ENCODE peak calls at places on chromosomes 11 and 22, in eight cellular contexts. S, B, P, O, Z, W, V and K are unnamed samples. For H3K27me3, the result is how much of the 10 kb centered on the place peaks cover.

GRCh38 chr11:57868491-57868890 is 106.9 kb downstream of the CTNND1 start:
- DNase-seq in S (no peak), W (no peak), O (no peak), P (no peak), B (no peak), Z (no peak), V (no peak), K (no peak)

GRCh38 chr11:94635072-94635471 is 67.9 kb downstream of the PIWIL4 start:
- DNase-seq in W (no peak), P (no peak), V (no peak), Z (no peak), B (no peak), O (no peak), S (no peak), K (no peak)

GRCh38 chr11:117992620-117993019 is 6.4 kb downstream of the IL10RA start:
- DNase-seq in V (no peak), S (no peak), O (no peak), B (no peak), W (no peak), P (no peak), Z (no peak), K (no peak)

GRCh38 chr11:72813740-72814138 is 472 bp upstream of the ATG16L2 start:
- DNase-seq in O (peak), S (peak), B (peak), W (peak), V (peak), P (peak), Z (no peak), K (no peak)

GRCh38 chr22:40533712-40534378 is 102.7 kb downstream of the MRTFA start:
- DNase-seq in P (peak), Z (peak), B (peak), V (no peak), S (peak), W (no peak), O (no peak), K (peak)

GRCh38 chr22:38097557-38098409 is 12.7 kb downstream of the BAIAP2L2 start:
- DNase-seq in W (no peak), B (peak), S (peak), V (no peak), P (peak), O (no peak), Z (no peak), K (no peak)

GRCh38 chr11:73912045-73912444 is 35.2 kb downstream of the PAAF1 start:
- DNase-seq in W (no peak), B (no peak), V (no peak), O (no peak), S (no peak), P (no peak), Z (no peak), K (no peak)

GRCh38 chr22:35868938-35869337 is 151.3 kb downstream of the APOL5 start:
- DNase-seq in P (no peak), O (no peak), B (no peak), W (no peak), Z (no peak), V (no peak), S (peak), K (no peak)

GRCh38 chr11:73553266-73553665 is 44.6 kb downstream of the FAM168A start:
- DNase-seq in Z (no peak), W (no peak), S (peak), P (no peak), O (no peak), B (no peak), V (no peak), K (no peak)

GRCh38 chr11:14190992-14191773 is 167.8 kb downstream of the RRAS2 start:
- DNase-seq in V (no peak), B (no peak), P (peak), W (no peak), Z (no peak), S (no peak), O (no peak), K (no peak)

GRCh38 chr11:41786087-41786486 is 326.6 kb upstream of the LRRC4C start:
- DNase-seq in Z (no peak), B (no peak), W (no peak), P (no peak), V (no peak), S (no peak), O (no peak), K (no peak)

GRCh38 chr11:96103102-96103501 is 179.2 kb upstream of the MTMR2 start:
- DNase-seq in O (no peak), P (no peak), W (no peak), S (peak), Z (no peak), B (no peak), V (no peak), K (no peak)

GRCh38 chr11:115157247-115157646 is 347.0 kb downstream of the CADM1 start:
- DNase-seq in Z (no peak), B (no peak), V (no peak), W (no peak), P (no peak), S (no peak), O (no peak), K (no peak)

GRCh38 chr11:43969543-43969942 is 27.1 kb downstream of the C11orf96 start:
- DNase-seq in P (no peak), V (no peak), Z (no peak), O (no peak), W (no peak), B (peak), S (no peak), K (no peak)

GRCh38 chr11:74462009-74462408 is 5.3 kb downstream of the KCNE3 start:
- DNase-seq in B (no peak), Z (no peak), W (peak), P (peak), S (no peak), O (peak), V (peak), K (no peak)

GRCh38 chr11:33742249-33742851 is 6.1 kb upstream of the CD59 start:
- DNase-seq in P (peak), W (no peak), O (no peak), V (no peak), B (no peak), S (no peak), Z (no peak), K (peak)

GRCh38 chr11:22510741-22511140 is 114.9 kb downstream of the FANCF start:
- DNase-seq in W (no peak), V (no peak), P (peak), Z (no peak), B (no peak), O (no peak), S (peak), K (peak)

GRCh38 chr22:29722587-29722986 is 2.8 kb downstream of the CABP7 start:
- DNase-seq in B (no peak), O (no peak), W (no peak), V (no peak), Z (no peak), S (no peak), P (no peak), K (no peak)
- H3K27me3 ChIP-seq in B (half or more), O (under half), W (under half), V (under half), Z (under half), S (half or more), P (under half), K (under half)

GRCh38 chr11:87529486-87529885 is 491.8 kb downstream of the TMEM135 start:
- DNase-seq in P (no peak), B (no peak), O (no peak), W (no peak), V (no peak), S (no peak), Z (no peak), K (peak)

GRCh38 chr11:87528752-87529151 is 491.0 kb downstream of the TMEM135 start:
- DNase-seq in S (no peak), O (no peak), W (no peak), V (no peak), B (no peak), Z (no peak), P (no peak), K (no peak)
- H3K4me3 ChIP-seq in S (no peak), O (no peak), W (no peak), V (no peak), B (no peak), Z (no peak), P (no peak), K (no peak)

GRCh38 chr22:26170112-26170492 is 840 bp downstream of the SEZ6L start:
- DNase-seq in P (no peak), V (no peak), Z (no peak), W (no peak), O (no peak), B (no peak), S (no peak), K (no peak)

GRCh38 chr22:26174280-26174679 is 5.0 kb downstream of the SEZ6L start:
- DNase-seq in P (no peak), O (no peak), B (peak), W (no peak), V (no peak), S (no peak), Z (no peak), K (no peak)

GRCh38 chr22:26170795-26171194 is 1.5 kb downstream of the SEZ6L start:
- DNase-seq in B (peak), Z (no peak), S (no peak), W (no peak), O (no peak), P (no peak), V (no peak), K (no peak)

GRCh38 chr22:26169312-26170111 is at the start of gene SEZ6L:
- DNase-seq in V (peak), B (peak), P (no peak), W (no peak), S (no peak), Z (no peak), O (no peak), K (no peak)

GRCh38 chr22:26172389-26172990 is 3.2 kb downstream of the SEZ6L start:
- DNase-seq in B (peak), P (peak), Z (no peak), O (no peak), V (peak), W (no peak), S (peak), K (peak)
- TF ChIP-seq CTCF in B (peak), P (peak), Z (peak), O (peak), V (peak), W (no peak), S (peak), K (peak)

DNA sequence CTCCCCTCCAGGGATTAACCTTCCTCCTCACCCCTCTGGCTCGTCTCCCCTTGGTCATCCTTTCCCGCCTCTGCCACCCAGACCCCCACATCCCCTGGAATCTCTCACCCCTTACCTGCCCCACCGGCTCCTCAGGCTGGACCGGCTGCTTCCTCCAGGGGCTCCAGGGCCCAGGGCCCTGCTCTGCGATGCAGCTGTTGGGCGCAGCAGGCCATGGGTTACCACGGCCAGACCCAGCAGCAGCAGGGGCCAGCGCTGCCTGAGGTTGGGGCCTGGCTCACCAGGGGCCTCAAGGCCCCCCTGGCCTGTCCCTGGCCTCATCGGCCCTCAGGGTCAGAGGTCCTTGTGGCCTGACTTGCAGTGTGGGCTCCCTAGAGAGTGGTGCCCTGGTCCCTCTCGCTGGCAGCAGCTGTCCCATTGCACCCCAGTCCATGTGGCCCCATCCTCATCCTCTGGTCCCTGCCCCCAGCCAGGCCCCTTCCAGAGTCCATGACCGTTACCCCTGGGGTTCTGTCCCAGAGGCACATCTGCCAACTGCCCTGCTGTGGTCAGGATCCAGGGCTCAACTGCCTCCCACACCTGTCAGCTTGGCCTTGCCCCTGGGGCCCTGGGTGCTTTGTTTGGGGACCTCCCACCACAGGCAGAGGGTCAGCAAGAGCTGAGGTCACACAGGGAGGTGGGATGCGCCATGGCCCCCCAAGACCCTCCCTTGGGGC is at the start of gene IGLL1:
- DNase-seq in V (no peak), B (no peak), P (no peak), Z (no peak), S (no peak), W (no peak), O (no peak), K (no peak)
- H3K27me3 ChIP-seq in V (under half), B (under half), P (under half), Z (under half), S (under half), W (under half), O (under half), K (under half)

DNA sequence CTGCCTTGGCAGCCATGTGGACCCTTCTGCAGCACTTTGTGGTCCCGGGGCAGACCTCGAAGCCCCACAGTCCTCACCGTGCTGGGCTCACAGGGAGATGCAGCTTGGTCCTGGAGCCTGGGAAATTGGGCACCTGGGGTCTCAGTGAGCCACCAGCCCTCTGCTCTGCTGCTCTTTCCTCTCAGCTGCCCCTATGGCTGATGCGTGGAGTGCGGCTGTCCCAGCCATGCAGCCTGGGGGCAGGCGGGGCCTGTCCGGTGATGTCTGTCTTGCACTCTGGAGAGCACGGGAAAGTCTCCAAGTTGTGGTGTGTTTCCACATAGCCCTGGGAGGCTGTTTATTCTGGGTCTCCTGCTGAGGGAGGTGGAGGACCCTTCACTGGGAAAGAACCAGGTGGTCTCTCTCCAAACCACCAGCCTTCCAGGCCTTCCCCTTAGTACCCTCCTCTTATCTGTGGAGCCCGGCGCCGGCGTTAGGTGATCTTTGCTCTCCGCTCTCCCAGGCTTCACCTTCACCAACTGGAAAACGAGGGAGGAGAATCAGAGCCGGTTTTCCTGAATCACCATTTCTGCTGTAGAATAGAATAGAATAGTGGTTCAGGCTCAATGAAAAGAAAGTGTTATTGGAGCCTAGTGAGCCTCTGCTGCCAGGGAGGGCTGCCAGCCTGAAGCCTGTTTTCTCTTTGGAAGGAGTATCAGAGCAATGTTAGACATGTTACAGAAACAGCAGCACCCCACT is 41.2 kb upstream of the GRAMD4 start:
- DNase-seq in O (peak), B (no peak), S (peak), V (peak), W (no peak), P (peak), Z (no peak), K (no peak)
- H3K4me3 ChIP-seq in O (peak), B (no peak), S (peak), V (peak), W (no peak), P (no peak), Z (no peak), K (no peak)

DNA sequence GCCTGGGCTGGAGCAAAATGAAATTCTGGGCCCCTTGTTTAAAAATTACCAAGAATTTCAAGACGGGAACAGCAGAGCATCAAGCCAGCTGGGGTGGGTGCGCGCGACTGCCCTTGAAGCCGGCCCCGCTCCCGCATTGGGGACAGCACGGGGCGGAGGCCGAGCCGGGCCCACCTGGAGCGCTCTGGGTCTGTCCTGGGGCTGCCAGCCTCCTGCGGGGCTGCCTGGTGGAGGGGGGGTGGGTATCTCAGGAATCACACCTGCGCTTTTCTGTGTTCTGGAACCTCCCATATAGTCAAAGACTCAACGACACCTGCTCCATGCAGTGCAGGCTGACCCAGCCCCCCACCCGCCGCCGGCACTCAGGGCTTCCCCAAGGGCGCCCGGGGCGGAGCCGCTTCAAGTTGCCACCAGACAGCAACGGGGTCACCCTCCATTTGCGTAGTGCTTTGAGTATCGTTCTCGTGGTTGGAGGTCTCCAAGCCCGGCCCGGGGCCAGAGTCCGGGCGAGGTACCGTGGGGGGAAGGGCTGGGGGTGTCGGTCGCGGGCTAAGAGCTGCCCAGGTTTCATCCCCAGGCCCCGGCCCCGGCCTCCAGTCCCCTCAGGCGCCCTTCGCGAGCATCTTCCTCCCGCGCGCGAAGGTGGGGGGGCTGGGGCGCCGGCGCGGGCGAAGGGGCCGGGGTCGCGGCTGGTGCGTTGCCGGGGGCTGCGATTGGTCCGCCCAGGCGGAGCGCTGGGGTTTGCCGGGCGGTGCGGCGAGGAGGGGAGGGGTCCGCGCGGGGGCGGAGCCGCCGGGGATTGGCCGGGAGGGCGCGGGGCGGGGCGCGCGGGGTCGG is 6.6 kb downstream of the TSPAN4 start:
- DNase-seq in V (no peak), B (peak), S (no peak), O (no peak), P (no peak), Z (no peak), W (peak), K (no peak)
- TF ChIP-seq CTCF in V (no peak), B (no peak), S (no peak), O (no peak), P (no peak), Z (no peak), W (no peak), K (no peak)